ENCODE peak calls at places on chromosomes 3 and 15, in four cellular contexts. Q is IMR-90, S is GM12878, C is endothelial cell of umbilical vein. P is an unnamed sample.

GRCh38 chr15:76939715-76940114 is 8.2 kb downstream of the RCN2 start:
- DNase-seq in C (no peak), S (no peak), Q (peak), P (no peak)

GRCh38 chr15:51493892-51494291 is 128.7 kb downstream of the DMXL2 start:
- DNase-seq in S (no peak), C (no peak), Q (peak), P (no peak)

GRCh38 chr15:94287794-94288246 is 56.5 kb downstream of the MCTP2 start:
- DNase-seq in C (no peak), Q (no peak), S (peak), P (no peak)

GRCh38 chr3:50567386-50568182 is at the start of gene C3orf18:
- DNase-seq in S (peak), C (peak), Q (peak), P (peak)

GRCh38 chr3:2377281-2377680 is 278.6 kb downstream of the CNTN4 start:
- DNase-seq in C (no peak), S (peak), Q (no peak), P (no peak)

GRCh38 chr3:57983734-57984518 is 24.3 kb upstream of the FLNB start:
- DNase-seq in Q (peak), S (peak), C (peak), P (peak)

GRCh38 chr3:158103956-158104338 is 2.3 kb downstream of the SHOX2 start:
- DNase-seq in S (no peak), C (no peak), Q (no peak), P (no peak)

GRCh38 chr3:121855555-121855954 is 20.5 kb downstream of the EAF2 start:
- DNase-seq in C (peak), S (no peak), Q (no peak), P (peak)

GRCh38 chr15:79113831-79114230 is 23.3 kb upstream of the RASGRF1 start:
- DNase-seq in C (no peak), Q (no peak), S (no peak), P (no peak)

GRCh38 chr15:96273317-96274086 is 57.0 kb upstream of the NR2F2 start:
- DNase-seq in Q (peak), S (peak), C (peak), P (peak)

GRCh38 chr3:34405159-34405558 is 606.7 kb downstream of the PDCD6IP start:
- DNase-seq in Q (no peak), C (no peak), S (no peak), P (no peak)

GRCh38 chr3:14344351-14344750 is 58.1 kb upstream of the SLC6A6 start:
- DNase-seq in S (no peak), C (no peak), Q (no peak), P (no peak)

GRCh38 chr3:99895706-99896441 is 78.2 kb downstream of the CMSS1 start:
- DNase-seq in S (no peak), C (peak), Q (peak), P (no peak)

GRCh38 chr3:129291487-129291886 is 12.8 kb downstream of the HMCES start:
- DNase-seq in Q (peak), S (no peak), C (no peak), P (no peak)

GRCh38 chr15:42619641-42620371 is 44.4 kb downstream of the STARD9 start:
- DNase-seq in Q (no peak), S (no peak), C (no peak), P (no peak)

GRCh38 chr15:31300981-31301686 is 25.5 kb upstream of the KLF13 start:
- DNase-seq in Q (no peak), C (no peak), S (no peak), P (no peak)

GRCh38 chr15:90213818-90214204 is 12.7 kb downstream of the SEMA4B start:
- DNase-seq in C (no peak), Q (no peak), S (no peak), P (no peak)

GRCh38 chr15:90211440-90212168 is 10.5 kb downstream of the SEMA4B start:
- DNase-seq in C (peak), Q (peak), S (no peak), P (peak)

GRCh38 chr15:90213123-90213817 is 12.1 kb downstream of the SEMA4B start:
- DNase-seq in C (no peak), S (no peak), Q (no peak), P (peak)

GRCh38 chr15:90212221-90213079 is 11.3 kb downstream of the SEMA4B start:
- DNase-seq in Q (no peak), C (no peak), S (no peak), P (no peak)

GRCh38 chr15:90214553-90215205 is 13.5 kb downstream of the SEMA4B start:
- DNase-seq in Q (no peak), C (no peak), S (no peak), P (no peak)
- TF ChIP-seq FOS in Q (no peak), C (no peak), S (no peak), P (no peak)

GRCh38 chr3:30502051-30502741 is 104.2 kb upstream of the TGFBR2 start:
- DNase-seq in Q (no peak), S (no peak), C (no peak), P (no peak)

GRCh38 chr3:30500666-30501399 is 105.6 kb upstream of the TGFBR2 start:
- DNase-seq in Q (no peak), C (no peak), S (peak), P (no peak)

GRCh38 chr3:30501526-30501925 is 104.9 kb upstream of the TGFBR2 start:
- DNase-seq in C (no peak), S (no peak), Q (no peak), P (no peak)

GRCh38 chr3:30503431-30503830 is 103.0 kb upstream of the TGFBR2 start:
- DNase-seq in Q (no peak), S (no peak), C (no peak), P (no peak)

DNA sequence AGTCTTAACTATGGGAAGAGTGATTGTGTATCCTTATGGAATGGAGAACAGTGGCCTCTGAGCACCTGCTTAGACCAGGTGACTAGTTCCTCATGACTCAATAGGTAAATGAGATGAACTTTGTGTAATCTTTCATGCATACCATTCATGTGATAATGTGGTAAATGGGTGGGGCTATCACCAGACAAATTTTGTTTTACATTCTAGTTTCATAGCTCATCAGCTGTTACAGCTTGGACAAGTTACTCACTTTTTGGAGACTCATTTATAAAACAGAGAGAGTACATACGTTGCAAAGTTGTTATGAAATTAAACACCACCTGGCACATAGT is 103.7 kb upstream of the TGFBR2 start:
- DNase-seq in Q (peak), C (no peak), S (peak), P (no peak)
- TF ChIP-seq FOS in Q (no peak), C (no peak), S (no peak), P (no peak)

DNA sequence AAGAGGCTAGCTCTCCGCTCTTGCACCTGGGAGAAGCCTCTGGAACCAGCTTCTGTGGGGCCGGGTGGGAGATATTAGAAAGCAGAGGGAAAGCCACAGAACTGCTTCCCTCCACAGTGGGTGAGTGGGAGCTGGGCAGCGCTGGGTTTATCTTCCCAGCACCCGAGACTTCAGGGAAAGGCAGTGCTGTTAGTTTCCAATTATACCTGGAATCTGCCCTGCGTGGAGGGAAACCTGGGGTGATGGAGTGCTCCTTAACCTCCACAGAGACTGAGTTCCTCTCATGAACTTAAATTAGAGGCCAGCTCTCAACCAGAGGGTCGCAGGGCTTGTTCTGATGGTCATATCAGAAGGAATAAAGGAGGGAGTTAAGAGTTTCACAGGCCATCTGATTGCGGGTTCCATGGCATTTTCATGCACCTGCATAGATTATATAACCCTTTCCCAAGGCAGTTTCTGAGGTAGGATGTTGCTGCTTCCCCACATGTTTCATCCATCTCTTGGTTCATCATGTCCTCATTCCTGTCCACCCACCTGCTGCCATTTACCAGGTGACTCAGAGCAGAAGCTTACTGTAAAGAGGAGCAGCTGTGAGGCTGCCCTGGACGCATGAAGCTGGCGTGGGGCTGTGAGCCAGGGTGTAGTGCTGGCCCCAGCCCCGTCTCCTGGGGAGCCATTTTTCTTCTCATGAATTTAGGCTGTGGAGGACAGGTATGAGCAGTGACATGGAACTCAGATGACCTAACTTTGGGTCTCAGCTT is 42.5 kb downstream of the CA12 start:
- DNase-seq in Q (peak), S (no peak), C (no peak), P (no peak)
- TF ChIP-seq FOS in Q (no peak), S (no peak), C (no peak), P (no peak)

DNA sequence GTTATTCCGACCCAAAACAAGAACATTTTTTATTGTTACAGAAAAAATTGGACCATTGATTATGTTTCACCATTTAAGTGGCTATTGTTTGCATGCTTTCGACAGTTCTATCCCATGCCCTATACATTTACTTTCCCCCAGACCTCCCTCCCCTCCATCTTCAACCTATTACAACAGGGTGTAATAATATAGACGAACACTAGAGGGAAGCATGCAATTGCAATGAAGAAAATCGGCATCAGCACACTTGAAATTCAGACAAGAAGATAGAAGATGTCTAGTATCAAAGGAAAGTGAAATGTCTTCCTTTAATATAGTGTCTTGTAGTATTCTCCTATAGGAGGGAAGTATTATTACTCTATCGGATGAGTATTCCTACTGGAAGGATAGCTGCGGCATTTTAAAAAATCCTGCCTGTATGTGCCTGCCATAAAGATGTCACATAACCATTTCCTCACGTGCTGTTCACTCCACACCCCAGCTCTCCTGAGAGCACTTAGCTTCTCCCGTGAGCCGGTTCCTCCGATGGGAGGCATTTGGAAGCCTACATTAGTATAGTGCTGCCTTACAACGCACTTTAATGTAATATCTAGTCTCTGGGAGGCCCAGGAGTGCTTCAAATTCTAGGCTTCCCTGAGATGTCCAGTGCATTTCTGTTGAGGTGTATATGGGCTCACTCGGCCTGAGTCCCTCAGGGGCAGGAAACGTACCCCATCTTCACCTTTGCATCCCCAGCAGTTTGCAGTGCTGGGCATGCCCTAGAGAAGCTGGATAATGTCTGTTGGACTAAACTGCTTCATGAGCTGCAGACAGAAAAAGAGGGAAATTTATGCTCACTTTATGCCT is 17.8 kb upstream of the ERICH6 start:
- DNase-seq in S (no peak), C (peak), Q (peak), P (peak)
- TF ChIP-seq FOS in S (no peak), C (no peak), Q (no peak), P (no peak)

GRCh38 chr3:180612363-180612762 is 10.4 kb downstream of the TTC14 start:
- DNase-seq in Q (no peak), C (no peak), S (no peak), P (no peak)
- TF ChIP-seq FOS in Q (no peak), C (no peak), S (no peak), P (no peak)

P was measured in K562.